ENCODE peak calls at places on chromosomes 11 and 22, in six cellular contexts. V, H, Y, O, K and F are unnamed samples.
A peak's percentile ranks its signal among the peaks of the same experiment; 100 is the strongest.

GRCh38 chr11:48169259-48169658 is 47.4 kb upstream of the OR4B1 start:
- DNase-seq in V (no peak), H (no peak), Y (no peak), O (no peak), K (no peak), F (no peak)

GRCh38 chr22:17638182-17638431 is 450 bp upstream of the BCL2L13 start:
- DNase-seq in V (no peak), H (no peak), Y (peak; percentile 79), O (no peak), K (no peak), F (no peak)

GRCh38 chr11:66113132-66113856 is 43.2 kb downstream of the PACS1 start:
- DNase-seq in V (no peak), H (no peak), Y (peak; percentile 94), O (no peak), K (no peak), F (no peak)

GRCh38 chr22:28112548-28113043 is 193.5 kb upstream of the PITPNB start:
- DNase-seq in V (peak; percentile 50), H (no peak), Y (peak; percentile 95), O (no peak), K (peak; percentile 80), F (no peak)

GRCh38 chr11:119433369-119433749 is 10.4 kb upstream of the THY1 start:
- DNase-seq in V (no peak), H (no peak), Y (peak; percentile 89), O (no peak), K (no peak), F (no peak)

GRCh38 chr11:43955381-43956118 is 13.1 kb downstream of the C11orf96 start:
- DNase-seq in V (no peak), H (no peak), Y (peak; percentile 79), O (no peak), K (no peak), F (no peak)

GRCh38 chr11:116930177-116930576 is 92.8 kb upstream of the APOA1 start:
- DNase-seq in V (peak; percentile 21), H (peak; percentile 33), Y (peak; percentile 22), O (no peak), K (no peak), F (peak; percentile 58)

GRCh38 chr11:17740649-17741235 is 6.2 kb downstream of the KCNC1 start:
- DNase-seq in V (no peak), H (no peak), Y (no peak), O (no peak), K (peak; percentile 32), F (no peak)

GRCh38 chr11:91805293-91805692 is 419.3 kb upstream of the FAT3 start:
- DNase-seq in V (no peak), H (no peak), Y (no peak), O (no peak), K (no peak), F (no peak)

GRCh38 chr11:33631749-33632091 is 68.9 kb downstream of the C11orf91 start:
- DNase-seq in V (no peak), H (no peak), Y (no peak), O (no peak), K (no peak), F (no peak)

GRCh38 chr11:59186130-59186594 is 14.2 kb downstream of the DTX4 start:
- DNase-seq in V (no peak), H (peak; percentile 90), Y (peak; percentile 41), O (peak; percentile 20), K (no peak), F (peak; percentile 41)

GRCh38 chr11:44484211-44484610 is 81.3 kb upstream of the CD82 start:
- DNase-seq in V (peak; percentile 19), H (no peak), Y (peak; percentile 46), O (no peak), K (no peak), F (no peak)

GRCh38 chr11:18013790-18014507 is 1.1 kb upstream of the SERGEF start:
- DNase-seq in V (peak; percentile 7), H (peak; percentile 11), Y (peak; percentile 39), O (no peak), K (no peak), F (no peak)

GRCh38 chr22:24728790-24729637 is 45.5 kb downstream of the PIWIL3 start:
- DNase-seq in V (peak; percentile 73), H (no peak), Y (no peak), O (no peak), K (no peak), F (no peak)

GRCh38 chr11:119584193-119585037 is 144.6 kb downstream of the NECTIN1 start:
- DNase-seq in V (peak; percentile 19), H (no peak), Y (peak; percentile 75), O (no peak), K (peak; percentile 61), F (no peak)

DNA sequence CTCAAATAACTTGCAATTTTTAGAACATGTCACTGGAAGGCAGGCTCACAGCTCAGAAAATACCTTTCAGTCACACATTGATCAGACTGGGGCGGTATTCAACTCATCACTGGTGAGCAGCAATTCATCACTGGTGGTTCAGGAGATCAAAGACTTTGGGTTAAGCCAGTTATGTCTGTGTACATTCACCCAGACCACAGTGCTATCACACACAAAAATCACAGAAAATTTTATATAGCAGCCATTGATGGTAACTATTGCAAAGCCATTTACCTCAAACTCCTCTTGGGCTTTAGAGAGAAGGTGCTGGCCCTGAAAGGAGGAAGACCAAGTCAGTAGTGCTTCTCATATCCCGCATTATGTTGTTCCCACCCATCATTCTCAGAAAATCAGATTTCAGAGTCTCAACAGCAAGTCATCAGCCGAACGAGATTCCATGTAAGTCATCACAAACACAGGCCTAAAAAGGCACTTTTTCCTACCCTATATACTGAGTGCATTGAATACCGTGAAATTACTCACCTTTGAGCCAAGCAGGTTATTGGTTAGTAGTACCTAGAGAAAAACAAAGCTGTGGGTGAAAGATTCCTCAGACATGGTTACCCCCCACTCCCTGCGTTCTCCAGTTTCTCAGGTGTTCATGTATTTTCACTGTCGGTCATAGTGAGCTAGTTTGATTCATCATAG is 14.0 kb upstream of the WDR74 start:
- DNase-seq in V (no peak), H (no peak), Y (no peak), O (no peak), K (no peak), F (peak; percentile 47)
- H3K4me1 ChIP-seq in V (peaks cover 11% of the 10 kb centered on the region), H (peaks cover 11% of the 10 kb centered on the region), Y (peaks cover 16% of the 10 kb centered on the region), O (peaks cover 41% of the 10 kb centered on the region), K (peaks cover 23% of the 10 kb centered on the region), F (peaks cover 57% of the 10 kb centered on the region)

GRCh38 chr22:32617883-32618282 is 143.3 kb downstream of the FBXO7 start:
- DNase-seq in V (no peak), H (peak; percentile 79), Y (no peak), O (no peak), K (no peak), F (no peak)
- H3K27ac ChIP-seq in V (peak overlapping the region; percentile 91), H (peak overlapping the region; percentile 81), Y (no peak overlapping the region), O (no peak overlapping the region), K (peak overlapping the region; percentile 57), F (no peak overlapping the region)

DNA sequence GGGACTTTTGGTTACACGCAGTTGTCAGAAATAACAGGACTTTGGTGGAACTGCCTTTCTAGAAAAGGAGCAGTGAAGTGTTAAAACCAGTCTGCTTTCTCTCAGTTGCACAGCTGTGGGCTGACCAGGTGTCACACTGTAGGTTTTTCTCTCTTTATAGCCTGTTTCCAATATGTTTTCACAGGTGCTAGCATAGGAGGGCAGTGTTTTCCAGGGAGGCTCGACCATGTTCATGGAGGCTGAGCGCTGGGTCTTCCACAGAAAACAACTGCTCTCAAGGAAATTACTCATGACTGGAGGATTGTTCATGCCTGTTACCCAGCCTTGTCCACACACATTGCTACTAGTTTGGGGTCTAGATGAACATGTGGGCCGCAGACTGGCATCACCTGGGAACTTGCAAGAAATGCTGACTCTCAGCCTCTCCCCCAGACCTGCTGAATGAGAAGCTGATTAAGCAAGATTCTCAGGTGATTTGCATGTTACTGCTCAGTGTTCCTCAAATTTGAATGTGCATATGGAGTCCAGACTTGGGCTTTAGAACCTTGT is 157.7 kb downstream of the MAML2 start:
- DNase-seq in V (no peak), H (no peak), Y (no peak), O (no peak), K (no peak), F (no peak)
- H3K4me3 ChIP-seq in V (no peak overlapping the region), H (no peak overlapping the region), Y (no peak overlapping the region), O (no peak overlapping the region), K (no peak overlapping the region), F (no peak overlapping the region)

GRCh38 chr22:46740910-46741785 is 3.1 kb upstream of the CERK start:
- DNase-seq in V (no peak), H (no peak), Y (no peak), O (no peak), K (peak; percentile 87), F (no peak)
- H3K4me1 ChIP-seq in V (peaks cover 13% of the 10 kb centered on the region), H (peaks cover 22% of the 10 kb centered on the region), Y (peaks cover 18% of the 10 kb centered on the region), O (peaks cover 21% of the 10 kb centered on the region), K (peaks cover 40% of the 10 kb centered on the region), F (peaks cover 18% of the 10 kb centered on the region)

GRCh38 chr11:886568-886967 is 24.0 kb downstream of the CHID1 start:
- DNase-seq in V (no peak), H (no peak), Y (no peak), O (no peak), K (no peak), F (no peak)

GRCh38 chr11:887589-887988 is 23.0 kb downstream of the CHID1 start:
- DNase-seq in V (no peak), H (no peak), Y (no peak), O (no peak), K (no peak), F (no peak)

GRCh38 chr11:889261-889660 is 21.3 kb downstream of the CHID1 start:
- DNase-seq in V (no peak), H (no peak), Y (no peak), O (no peak), K (no peak), F (peak; percentile 7)

GRCh38 chr11:889686-890475 is 20.7 kb downstream of the CHID1 start:
- DNase-seq in V (no peak), H (no peak), Y (no peak), O (no peak), K (no peak), F (no peak)

DNA sequence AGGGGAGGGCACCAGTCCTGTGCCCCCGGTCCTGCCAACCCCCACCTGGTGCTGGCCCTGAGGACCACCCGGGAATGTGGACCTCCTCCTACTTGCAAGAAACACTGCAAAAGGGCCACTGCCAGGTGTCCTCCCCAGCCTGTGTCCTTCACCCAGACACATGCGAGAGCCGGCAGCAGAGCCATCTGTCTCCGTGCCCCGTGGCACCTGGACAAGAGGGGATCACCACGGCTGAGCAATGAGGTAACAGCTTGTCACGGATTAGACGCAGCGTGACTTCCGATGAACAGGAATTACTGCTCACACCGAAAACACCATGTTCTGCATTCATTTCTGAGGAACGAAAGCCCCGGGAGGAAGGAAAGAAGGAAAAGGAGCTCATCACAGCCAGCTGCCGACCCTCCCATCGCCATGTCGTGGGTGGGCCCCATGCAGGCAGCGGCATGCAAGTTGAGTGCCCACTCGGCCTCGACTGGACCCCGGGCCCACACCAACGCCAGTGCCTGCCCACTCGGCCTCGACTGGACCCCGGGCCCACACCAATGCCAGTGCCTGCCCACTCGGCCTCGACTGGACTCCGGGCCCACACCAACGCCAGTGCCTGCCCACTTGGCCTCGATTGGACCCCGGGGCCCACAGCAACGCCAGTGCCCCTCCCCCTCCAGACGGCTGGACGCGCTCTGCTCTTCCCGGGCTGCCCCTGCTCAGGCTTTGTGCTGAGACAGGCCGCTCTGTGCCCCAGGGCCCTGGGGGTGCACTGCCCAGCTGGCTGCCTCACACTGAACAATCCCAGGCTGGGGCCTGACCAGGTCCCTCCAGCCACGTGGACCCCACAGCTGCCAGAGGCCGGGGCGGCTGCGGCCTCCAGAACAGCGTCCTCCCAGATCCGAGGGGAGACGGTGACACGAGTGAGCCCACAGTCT is 22.1 kb downstream of the CHID1 start:
- DNase-seq in V (no peak), H (no peak), Y (no peak), O (no peak), K (no peak), F (no peak)
- H3K27ac ChIP-seq in V (no peak overlapping the region), H (no peak overlapping the region), Y (no peak overlapping the region), O (no peak overlapping the region), K (no peak overlapping the region), F (no peak overlapping the region)

GRCh38 chr11:74465291-74465708 is 2.0 kb downstream of the KCNE3 start:
- DNase-seq in V (no peak), H (peak; percentile 73), Y (no peak), O (no peak), K (no peak), F (no peak)
- H3K4me3 ChIP-seq in V (no peak overlapping the region), H (no peak overlapping the region), Y (no peak overlapping the region), O (no peak overlapping the region), K (no peak overlapping the region), F (no peak overlapping the region)